ENCODE peak calls at places on chromosome 13, in six cellular contexts. One of them, this sample, is unnamed.

GRCh38 chr13:36131215-36131930 is at the start of gene DCLK1:
- DNase-seq in HepG2: no peak
- DNase-seq in K562: no peak
- DNase-seq in GM23338: peak; percentile 87
- DNase-seq in H1: no peak
- DNase-seq in HCT116: no peak
- DNase-seq in this sample: no peak

GRCh38 chr13:42525035-42525504 is 48.9 kb upstream of the TNFSF11 start:
- DNase-seq in H1: no peak
- DNase-seq in K562: no peak
- DNase-seq in GM23338: no peak
- DNase-seq in HCT116: no peak
- DNase-seq in HepG2: no peak
- DNase-seq in this sample: no peak

GRCh38 chr13:29502391-29503008 is 93.0 kb downstream of the SLC7A1 start:
- DNase-seq in H1: no peak
- DNase-seq in HCT116: no peak
- DNase-seq in HepG2: no peak
- DNase-seq in GM23338: no peak
- DNase-seq in K562: no peak
- DNase-seq in this sample: no peak

GRCh38 chr13:112861876-112862615 is 107.0 kb upstream of the MCF2L start:
- DNase-seq in HCT116: no peak
- DNase-seq in HepG2: no peak
- DNase-seq in GM23338: no peak
- DNase-seq in H1: no peak
- DNase-seq in K562: no peak
- DNase-seq in this sample: no peak

GRCh38 chr13:98575009-98575866 is 1.7 kb downstream of the STK24 start:
- DNase-seq in H1: no peak
- DNase-seq in K562: peak; percentile 19
- DNase-seq in GM23338: no peak
- DNase-seq in HCT116: no peak
- DNase-seq in HepG2: no peak
- DNase-seq in this sample: no peak

GRCh38 chr13:28494537-28494860 is 429 bp downstream of the FLT1 start:
- DNase-seq in HepG2: no peak
- DNase-seq in H1: no peak
- DNase-seq in K562: no peak
- DNase-seq in HCT116: no peak
- DNase-seq in GM23338: no peak
- DNase-seq in this sample: no peak

GRCh38 chr13:51714663-51715168 is 89.2 kb downstream of the DHRS12 start:
- DNase-seq in H1: no peak
- DNase-seq in HepG2: no peak
- DNase-seq in HCT116: no peak
- DNase-seq in K562: no peak
- DNase-seq in GM23338: no peak
- DNase-seq in this sample: no peak

GRCh38 chr13:101757446-101758039 is 305.1 kb downstream of the ITGBL1 start:
- DNase-seq in H1: no peak
- DNase-seq in GM23338: peak; percentile 55
- DNase-seq in K562: no peak
- DNase-seq in HCT116: no peak
- DNase-seq in HepG2: no peak
- DNase-seq in this sample: peak; percentile 35

GRCh38 chr13:74325106-74325505 is 190.9 kb upstream of the KLF12 start:
- DNase-seq in HCT116: no peak
- DNase-seq in HepG2: peak; percentile 53
- DNase-seq in H1: no peak
- DNase-seq in GM23338: no peak
- DNase-seq in K562: no peak
- DNase-seq in this sample: no peak

GRCh38 chr13:21837288-21837687 is 166.4 kb downstream of the FGF9 start:
- DNase-seq in GM23338: no peak
- DNase-seq in HCT116: no peak
- DNase-seq in H1: no peak
- DNase-seq in K562: no peak
- DNase-seq in HepG2: peak; percentile 59
- DNase-seq in this sample: no peak

GRCh38 chr13:36998624-36999041 is 507 bp downstream of the ALG5 start:
- DNase-seq in K562: peak; percentile 14
- DNase-seq in H1: no peak
- DNase-seq in HCT116: no peak
- DNase-seq in HepG2: no peak
- DNase-seq in GM23338: peak; percentile 47
- DNase-seq in this sample: no peak

GRCh38 chr13:20684535-20684934 is 19.0 kb upstream of the IL17D start:
- DNase-seq in HepG2: no peak
- DNase-seq in H1: no peak
- DNase-seq in HCT116: no peak
- DNase-seq in K562: no peak
- DNase-seq in GM23338: peak; percentile 33
- DNase-seq in this sample: no peak

GRCh38 chr13:108508263-108508662 is 121.1 kb upstream of the MYO16 start:
- DNase-seq in HepG2: peak; percentile 2
- DNase-seq in GM23338: peak; percentile 79
- DNase-seq in HCT116: peak; percentile 16
- DNase-seq in K562: peak; percentile 27
- DNase-seq in H1: no peak
- DNase-seq in this sample: peak; percentile 47

GRCh38 chr13:31846984-31847752 is 107.8 kb downstream of the RXFP2 start:
- DNase-seq in HepG2: no peak
- DNase-seq in H1: no peak
- DNase-seq in HCT116: no peak
- DNase-seq in K562: no peak
- DNase-seq in GM23338: peak; percentile 44
- DNase-seq in this sample: no peak

DNA sequence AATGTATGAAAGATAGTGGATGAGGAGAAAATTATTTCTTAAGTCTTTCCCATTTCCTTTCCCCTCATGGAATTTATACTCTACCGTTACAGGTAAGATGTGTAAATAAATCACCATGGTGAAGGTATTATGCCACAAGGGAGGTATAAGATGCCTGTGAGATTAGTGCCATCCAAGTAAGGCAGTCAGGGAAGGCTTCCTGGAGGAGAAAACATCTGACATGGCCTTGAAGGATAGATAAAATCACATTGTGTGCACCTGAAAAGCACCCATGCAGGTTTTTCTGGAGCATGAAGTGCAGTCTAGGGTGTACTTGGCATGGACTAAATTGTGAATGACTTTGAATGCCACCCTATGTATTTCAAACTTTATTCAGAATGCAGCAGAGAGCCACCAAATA is 15.3 kb downstream of the MBNL2 start:
- DNase-seq in H1: no peak
- DNase-seq in K562: no peak
- DNase-seq in HepG2: no peak
- DNase-seq in HCT116: no peak
- DNase-seq in GM23338: no peak
- DNase-seq in this sample: no peak
- TF ChIP-seq EZH2 in H1: no peak
- TF ChIP-seq EZH2 in K562: no peak
- TF ChIP-seq EZH2 in HepG2: no peak
- TF ChIP-seq EZH2 in HCT116: no peak
- TF ChIP-seq EZH2 in GM23338: no peak
- TF ChIP-seq EZH2 in this sample: no peak

GRCh38 chr13:23966691-23967615 is 69.7 kb upstream of the C1QTNF9B start:
- DNase-seq in HepG2: no peak
- DNase-seq in GM23338: no peak
- DNase-seq in HCT116: no peak
- DNase-seq in H1: no peak
- DNase-seq in K562: no peak
- DNase-seq in this sample: no peak
- TF ChIP-seq POLR2AphosphoS5 in HepG2: no peak
- TF ChIP-seq POLR2AphosphoS5 in GM23338: no peak
- TF ChIP-seq POLR2AphosphoS5 in HCT116: no peak
- TF ChIP-seq POLR2AphosphoS5 in H1: no peak
- TF ChIP-seq POLR2AphosphoS5 in K562: no peak
- TF ChIP-seq POLR2AphosphoS5 in this sample: no peak

GRCh38 chr13:43785166-43785680 is 1.5 kb downstream of the ENOX1 start:
- DNase-seq in H1: no peak
- DNase-seq in GM23338: peak; percentile 19
- DNase-seq in HepG2: no peak
- DNase-seq in HCT116: no peak
- DNase-seq in K562: no peak
- DNase-seq in this sample: no peak
- H3K4me3 ChIP-seq in H1: peak overlapping the region; percentile 54
- H3K4me3 ChIP-seq in GM23338: peak overlapping the region; percentile 72
- H3K4me3 ChIP-seq in HepG2: no peak overlapping the region
- H3K4me3 ChIP-seq in HCT116: no peak overlapping the region
- H3K4me3 ChIP-seq in K562: no peak overlapping the region
- H3K4me3 ChIP-seq in this sample: peak overlapping the region; percentile 79

GRCh38 chr13:46103037-46103436 is 1.8 kb downstream of the CPB2 start:
- DNase-seq in HepG2: no peak
- DNase-seq in HCT116: no peak
- DNase-seq in H1: no peak
- DNase-seq in GM23338: no peak
- DNase-seq in K562: no peak
- DNase-seq in this sample: no peak
- TF ChIP-seq EZH2 in HepG2: no peak
- TF ChIP-seq EZH2 in HCT116: no peak
- TF ChIP-seq EZH2 in H1: no peak
- TF ChIP-seq EZH2 in GM23338: no peak
- TF ChIP-seq EZH2 in K562: no peak
- TF ChIP-seq EZH2 in this sample: no peak